ENCODE peak calls at places on chromosome 6, in four cellular contexts. O is tibial artery, M is fibroblast of mammary gland, F is progenitor cell of endocrine pancreas. A is an unnamed sample.

GRCh38 chr6:110689275-110689935 is 125.9 kb downstream of the CDK19 start:
- DNase-seq in O (no peak), F (no peak), M (no peak), A (no peak)

GRCh38 chr6:112400282-112400681 is 53.2 kb downstream of the RFPL4B start:
- DNase-seq in O (no peak), F (no peak), M (no peak), A (no peak)

GRCh38 chr6:38024908-38025307 is 205.4 kb downstream of the ZFAND3 start:
- DNase-seq in F (no peak), O (no peak), M (no peak), A (no peak)

GRCh38 chr6:166277021-166277420 is 31.2 kb downstream of the PRR18 start:
- DNase-seq in O (no peak), M (peak), F (no peak), A (no peak)

GRCh38 chr6:72084992-72085569 is 198.7 kb downstream of the RIMS1 start:
- DNase-seq in O (no peak), F (no peak), M (peak), A (no peak)

GRCh38 chr6:159203304-159204005 is 34.3 kb downstream of the FNDC1 start:
- DNase-seq in M (peak), F (no peak), O (peak), A (no peak)

GRCh38 chr6:51536728-51537127 is 550.7 kb downstream of the PKHD1 start:
- DNase-seq in F (no peak), M (no peak), O (no peak), A (no peak)

GRCh38 chr6:34743625-34744293 is 13.5 kb upstream of the SNRPC start:
- DNase-seq in O (no peak), M (no peak), F (no peak), A (no peak)

GRCh38 chr6:114430534-114431124 is 87.8 kb upstream of the HS3ST5 start:
- DNase-seq in M (no peak), O (no peak), F (no peak), A (peak)

GRCh38 chr6:104281370-104281769 is 578.3 kb downstream of the HACE1 start:
- DNase-seq in M (no peak), O (no peak), F (no peak), A (no peak)

GRCh38 chr6:33070909-33071308 is 2.5 kb downstream of the HLA-DPA1 start:
- DNase-seq in M (no peak), F (no peak), O (no peak), A (no peak)

GRCh38 chr6:113824411-113824810 is 32.7 kb upstream of the MARCKS start:
- DNase-seq in O (no peak), F (no peak), M (peak), A (no peak)

GRCh38 chr6:144581807-144582537 is 296.8 kb downstream of the UTRN start:
- DNase-seq in M (peak), F (no peak), O (no peak), A (no peak)
- TF ChIP-seq CTCF in M (peak), F (peak), O (no peak), A (peak)

GRCh38 chr6:137637161-137637560 is 143.0 kb upstream of the OLIG3 start:
- DNase-seq in M (peak), F (no peak), O (peak), A (no peak)

GRCh38 chr6:137640086-137640485 is 145.9 kb upstream of the OLIG3 start:
- DNase-seq in O (no peak), M (no peak), F (no peak), A (no peak)

GRCh38 chr6:137641474-137642077 is 147.4 kb upstream of the OLIG3 start:
- DNase-seq in F (peak), O (peak), M (peak), A (peak)

DNA sequence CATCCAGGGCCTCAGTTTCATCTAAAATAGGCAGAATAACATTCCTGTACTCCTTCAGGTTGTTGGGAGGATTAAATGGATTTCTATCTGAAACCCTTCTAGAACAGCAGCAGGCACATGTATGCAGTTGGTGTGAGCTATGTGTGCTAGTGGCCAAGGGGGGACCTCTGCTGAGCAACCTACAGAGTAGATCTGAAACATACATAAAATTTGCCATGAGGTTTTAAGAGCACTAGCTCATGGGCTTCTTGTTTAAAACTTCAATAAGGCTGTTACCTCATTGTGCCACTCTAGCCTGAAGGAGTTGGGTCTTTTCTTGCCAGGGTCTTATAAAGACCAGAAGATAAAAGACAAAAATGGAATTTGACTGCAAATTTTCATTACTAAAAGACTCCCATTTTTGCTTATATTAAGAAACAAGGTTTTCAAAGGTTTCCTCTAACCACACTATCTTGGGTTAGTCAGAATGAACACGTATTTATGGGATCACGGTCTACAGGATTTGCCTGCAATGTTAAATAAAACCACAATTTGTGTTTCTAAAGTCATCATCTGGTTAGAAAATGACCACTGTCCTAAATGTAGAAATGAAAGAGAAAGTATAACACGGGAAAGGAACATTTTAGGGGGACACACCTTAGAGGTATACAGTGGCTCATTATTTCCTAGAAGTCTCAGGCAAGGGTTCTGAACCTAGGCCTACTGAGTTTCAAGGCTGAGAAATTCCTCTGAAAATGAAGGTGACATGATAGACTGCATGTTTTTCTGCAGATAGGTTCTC is 144.9 kb upstream of the OLIG3 start:
- DNase-seq in O (no peak), M (no peak), F (no peak), A (no peak)
- TF ChIP-seq CTCF in O (no peak), M (no peak), F (no peak), A (no peak)

GRCh38 chr6:170028629-170029345 is 262.1 kb downstream of the DLL1 start:
- DNase-seq in O (peak), M (no peak), F (no peak), A (no peak)
- TF ChIP-seq CTCF in O (no peak), M (no peak), F (no peak), A (no peak)

DNA sequence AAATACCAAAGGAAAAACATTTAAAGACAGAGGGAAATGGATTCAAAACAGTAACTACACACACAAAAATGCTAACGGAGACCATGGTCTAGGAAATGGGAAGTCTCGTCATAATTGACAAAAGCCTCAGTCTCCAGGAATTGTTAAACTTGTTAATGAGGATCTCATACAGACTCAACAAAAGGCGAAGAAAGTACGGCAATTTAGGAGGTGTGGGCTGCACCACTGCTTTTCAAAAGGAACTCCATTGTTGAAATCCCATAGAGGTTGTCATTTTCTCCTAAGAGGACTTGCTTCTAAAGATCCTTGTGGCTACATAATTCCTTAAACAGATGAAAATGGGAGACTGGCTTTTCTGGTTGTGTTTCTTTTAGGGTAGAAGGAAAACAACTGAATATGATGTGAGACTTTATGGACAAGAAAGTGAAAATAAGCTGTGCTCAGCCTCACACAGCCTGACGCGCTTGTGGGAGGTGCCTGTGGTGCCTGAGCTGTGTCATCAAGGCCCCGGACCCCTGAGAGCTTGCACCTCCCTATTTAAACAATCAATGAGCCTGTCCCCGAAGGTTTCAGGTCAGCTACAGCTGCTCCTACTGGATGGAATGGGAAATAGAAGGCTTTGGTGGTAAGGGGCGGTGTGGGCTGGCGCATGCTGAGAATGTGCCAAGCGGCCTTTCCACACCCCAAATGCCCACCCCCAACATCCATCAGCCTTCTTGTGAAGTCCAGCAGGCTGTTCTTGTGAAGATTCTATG is 2.5 kb upstream of the CLDN20 start:
- DNase-seq in F (no peak), O (no peak), M (no peak), A (no peak)
- TF ChIP-seq CTCF in F (peak), O (no peak), M (no peak), A (peak)

DNA sequence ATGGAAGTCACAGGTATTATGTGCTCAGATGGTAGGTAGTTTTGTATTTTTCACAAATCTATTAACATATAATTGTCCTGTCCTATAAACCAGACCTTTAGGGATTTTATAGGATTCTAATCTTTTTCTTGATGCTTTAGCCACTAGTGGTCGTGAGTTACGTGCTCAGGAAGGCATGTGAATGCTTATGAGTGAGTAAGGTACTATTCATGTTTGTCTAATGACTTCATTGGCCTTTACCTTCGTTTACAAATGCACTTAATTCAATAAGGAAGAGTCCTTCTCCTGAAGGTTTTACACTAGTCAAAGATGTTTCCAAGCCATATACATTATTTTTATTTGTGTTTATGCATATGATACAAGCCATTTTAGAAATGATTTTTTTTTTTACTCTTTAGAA is 23.0 kb downstream of the PACRG start:
- DNase-seq in F (no peak), M (peak), O (no peak), A (no peak)
- TF ChIP-seq CTCF in F (no peak), M (no peak), O (no peak), A (no peak)

DNA sequence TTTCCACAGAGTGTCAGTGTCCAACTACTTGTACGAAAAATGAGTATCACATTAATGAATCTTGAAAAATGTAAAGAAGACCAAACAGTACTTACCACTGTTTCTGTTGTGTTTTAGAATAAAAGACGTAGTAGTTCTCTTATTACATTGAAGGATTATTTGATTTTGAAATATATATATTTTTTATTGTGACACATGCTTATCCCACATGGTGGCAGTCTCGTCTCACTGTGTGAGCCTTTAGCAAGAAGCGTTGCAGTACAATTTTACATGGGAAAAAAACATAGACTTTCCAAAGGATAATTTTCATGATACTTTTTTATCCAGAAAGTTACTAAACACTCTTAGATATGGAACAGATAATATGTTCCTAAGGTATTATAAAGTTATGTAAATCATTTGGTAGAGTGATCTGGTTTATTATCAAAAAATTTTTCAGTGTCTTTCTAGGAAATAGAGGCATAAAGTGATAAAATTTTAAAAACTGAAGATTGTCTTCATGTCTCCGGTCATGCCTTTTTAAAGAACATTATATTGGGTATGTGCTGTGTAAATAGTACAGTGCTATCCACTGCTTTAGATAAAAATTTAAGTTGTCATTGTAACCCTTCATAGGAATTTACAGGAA is 117.5 kb upstream of the SAMD5 start:
- DNase-seq in F (no peak), O (no peak), M (peak), A (no peak)
- TF ChIP-seq CTCF in F (peak), O (no peak), M (peak), A (peak)

GRCh38 chr6:130811932-130812331 is 15.3 kb upstream of the SMLR1 start:
- DNase-seq in O (no peak), F (no peak), M (peak), A (no peak)
- TF ChIP-seq CTCF in O (no peak), F (no peak), M (no peak), A (no peak)

DNA sequence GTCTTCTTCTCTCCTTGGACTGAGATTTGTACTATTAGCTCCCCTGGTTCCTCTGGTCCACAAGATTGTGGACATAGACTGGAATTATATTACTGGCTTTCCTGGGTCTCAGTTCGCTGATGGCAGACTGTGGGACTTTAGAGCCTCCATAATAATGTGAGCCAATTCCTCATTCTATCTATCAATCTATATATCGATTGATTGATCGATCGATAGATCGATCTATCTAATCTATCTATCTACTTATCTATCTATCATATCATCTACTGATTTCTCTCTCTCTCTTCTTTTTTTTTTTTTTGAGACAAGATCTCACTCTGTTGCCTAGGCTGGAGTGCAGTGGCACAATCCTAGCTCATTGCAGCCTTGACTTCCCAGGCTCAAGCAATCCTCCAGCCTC is 51.5 kb upstream of the DDR1 start:
- DNase-seq in O (no peak), F (no peak), M (no peak), A (no peak)
- TF ChIP-seq CTCF in O (no peak), F (no peak), M (no peak), A (no peak)